ENCODE peak calls at places on chromosomes 11 and 22, in five cellular contexts. R, Q, B, G and M are unnamed samples. For H3K4me1, the result is how much of the 10 kb centered on the place peaks cover.

GRCh38 chr11:17353228-17354021 is 1.8 kb downstream of the NCR3LG1 start:
- DNase-seq in R (no peak), Q (peak), B (peak), G (peak), M (peak)

GRCh38 chr11:43830928-43831440 is 49.6 kb upstream of the ALKBH3 start:
- DNase-seq in R (no peak), Q (no peak), B (no peak), G (no peak), M (no peak)

GRCh38 chr11:100827934-100828661 is 141.0 kb downstream of the ARHGAP42 start:
- DNase-seq in R (no peak), Q (no peak), B (no peak), G (peak), M (no peak)

GRCh38 chr11:35282226-35282882 is 137.0 kb downstream of the SLC1A2 start:
- DNase-seq in R (no peak), Q (no peak), B (no peak), G (no peak), M (no peak)

GRCh38 chr11:119447664-119448242 is 24.8 kb upstream of the THY1 start:
- DNase-seq in R (no peak), Q (no peak), B (no peak), G (no peak), M (no peak)

GRCh38 chr11:96316869-96317268 is 26.1 kb downstream of the MAML2 start:
- DNase-seq in R (no peak), Q (no peak), B (no peak), G (no peak), M (no peak)

GRCh38 chr11:68012843-68013610 is 2.9 kb downstream of the ALDH3B1 start:
- DNase-seq in R (no peak), Q (peak), B (no peak), G (no peak), M (no peak)

GRCh38 chr22:39013923-39014722 is at the start of gene APOBEC3C:
- DNase-seq in R (peak), Q (no peak), B (peak), G (peak), M (peak)

GRCh38 chr22:30386960-30387848 is at the start of gene RNF215:
- DNase-seq in R (no peak), Q (peak), B (peak), G (peak), M (peak)

GRCh38 chr22:37887610-37888378 is 18.3 kb upstream of the MICALL1 start:
- DNase-seq in R (no peak), Q (no peak), B (peak), G (peak), M (peak)

GRCh38 chr11:14584595-14584994 is 59.0 kb upstream of the PDE3B start:
- DNase-seq in R (no peak), Q (no peak), B (no peak), G (peak), M (no peak)

GRCh38 chr22:39476664-39477063 is 19.9 kb downstream of the MGAT3 start:
- DNase-seq in R (no peak), Q (no peak), B (no peak), G (no peak), M (no peak)

GRCh38 chr22:20885017-20885556 is 26.3 kb downstream of the SNAP29 start:
- DNase-seq in R (no peak), Q (no peak), B (no peak), G (no peak), M (no peak)

GRCh38 chr22:44489817-44490216 is 8.2 kb downstream of the RTL6 start:
- DNase-seq in R (no peak), Q (no peak), B (no peak), G (no peak), M (no peak)

GRCh38 chr11:126100681-126101080 is 38.0 kb upstream of the CDON start:
- DNase-seq in R (no peak), Q (no peak), B (no peak), G (no peak), M (no peak)

DNA sequence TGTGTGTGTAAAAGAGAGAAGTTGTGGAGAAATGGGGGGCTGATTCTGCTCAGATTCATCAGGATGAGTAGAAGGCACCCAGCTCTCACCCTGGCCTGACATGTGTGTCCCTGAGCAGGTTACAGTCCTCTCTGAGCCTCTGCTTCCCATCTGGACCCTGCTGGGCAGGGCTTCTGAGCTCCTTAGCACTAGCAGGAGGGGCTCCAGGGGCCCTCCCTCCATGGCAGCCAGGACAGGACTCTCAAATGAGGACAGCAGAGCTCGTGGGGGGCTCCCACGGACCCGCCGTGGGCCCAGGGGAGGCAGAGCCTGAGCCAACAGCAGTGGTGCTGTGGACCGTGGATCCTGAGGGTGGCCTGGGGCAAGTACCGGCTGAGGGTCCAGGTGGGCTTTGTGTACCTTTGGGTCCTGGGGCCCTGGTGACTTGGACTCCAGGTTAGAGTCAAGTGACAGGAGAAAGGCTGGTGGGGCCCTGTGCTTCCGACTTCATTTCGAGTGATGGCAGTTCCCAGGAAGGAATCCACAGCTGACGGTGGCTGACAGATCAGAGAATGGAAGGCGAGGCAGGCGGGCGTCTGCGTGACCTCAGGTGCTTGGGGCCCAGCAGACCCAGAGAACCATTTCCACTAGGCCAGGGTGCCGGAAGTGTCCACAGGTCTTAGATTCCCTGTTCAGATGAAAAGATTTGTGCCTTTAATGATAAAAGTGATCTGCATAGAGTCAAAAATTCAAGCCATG is 21.9 kb downstream of the NEAT1 start:
- DNase-seq in R (no peak), Q (peak), B (peak), G (no peak), M (no peak)
- H3K4me1 ChIP-seq in R (under half), Q (under half), B (under half), G (under half), M (under half)

DNA sequence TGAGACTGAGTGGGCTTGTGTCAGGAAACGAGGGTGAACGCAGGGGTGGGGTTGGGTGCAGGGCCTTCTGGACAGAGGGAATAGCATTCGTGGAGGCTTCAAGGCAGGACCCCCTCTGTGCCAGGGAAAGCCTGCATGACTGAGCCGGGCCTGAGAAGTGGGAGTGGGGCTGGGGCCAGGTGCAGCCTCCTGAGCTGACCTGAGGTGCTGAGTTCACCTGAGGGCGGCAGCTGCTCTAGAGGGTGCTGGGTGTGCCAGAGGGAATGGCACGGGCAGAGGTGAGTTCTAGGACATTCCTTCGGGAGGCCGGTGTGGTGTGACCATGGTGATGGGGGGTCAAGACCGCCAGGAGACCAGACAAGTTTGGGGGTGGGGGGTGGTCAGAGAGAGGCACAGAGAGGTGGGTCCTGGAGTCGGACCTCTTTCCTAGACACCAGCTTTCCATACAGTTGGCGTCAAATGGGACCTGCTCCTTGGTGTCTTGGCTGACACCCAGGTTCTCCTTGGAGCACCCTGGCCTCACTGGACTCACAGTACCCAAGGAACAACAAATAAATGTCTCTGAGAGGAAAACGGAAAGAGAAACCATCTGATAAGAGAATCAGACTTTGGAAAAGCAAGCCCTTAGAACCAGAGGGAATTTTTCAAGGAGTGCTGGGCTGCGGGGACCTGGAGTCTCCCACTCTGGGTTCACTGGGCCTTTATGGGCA is 7.7 kb downstream of the MPPED1 start:
- DNase-seq in R (no peak), Q (no peak), B (no peak), G (no peak), M (no peak)
- H3K4me1 ChIP-seq in R (under half), Q (under half), B (under half), G (under half), M (under half)

DNA sequence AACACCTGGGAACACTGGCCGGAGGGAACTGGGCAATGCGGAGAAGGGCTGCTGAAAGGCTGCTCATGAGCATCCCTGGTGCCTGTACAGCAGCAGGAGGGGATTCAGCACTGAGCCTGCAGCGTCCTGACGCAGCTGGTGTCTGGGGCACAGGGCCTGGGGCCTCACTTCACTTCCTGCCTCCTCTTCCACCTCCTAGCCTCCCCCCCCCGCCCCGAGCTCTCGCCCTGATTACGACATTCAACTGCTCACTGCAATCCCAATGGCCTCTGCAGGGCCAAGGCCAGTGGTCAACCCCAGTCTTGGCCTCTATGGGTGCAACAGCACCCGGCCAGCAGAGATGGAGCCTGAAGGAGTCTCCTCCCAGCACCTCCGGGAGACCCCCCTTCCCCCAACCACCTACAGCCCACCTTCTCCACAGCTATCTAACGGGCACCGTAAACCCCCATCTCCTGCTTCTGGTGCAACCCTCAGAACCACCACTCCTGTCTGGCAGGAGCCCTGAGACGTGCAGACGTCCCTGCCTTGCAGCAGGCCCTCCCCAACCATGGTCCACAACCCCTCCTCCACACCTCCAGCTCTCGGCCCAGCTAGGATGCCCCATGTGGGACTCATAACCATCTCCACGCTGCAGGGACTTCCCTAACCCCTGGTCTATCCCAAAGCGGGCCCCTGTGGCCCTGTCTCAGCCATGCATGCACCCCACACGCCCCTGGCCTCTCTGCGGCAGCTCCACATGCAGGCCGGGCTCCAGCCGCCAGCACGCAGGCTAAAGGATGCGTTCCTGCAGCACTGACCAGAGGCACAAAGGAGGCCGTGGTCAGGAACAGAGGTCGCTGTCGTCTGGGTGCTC is 38.2 kb downstream of the BRD1 start:
- DNase-seq in R (no peak), Q (no peak), B (peak), G (no peak), M (no peak)
- H3K4me1 ChIP-seq in R (under half), Q (under half), B (under half), G (under half), M (under half)

DNA sequence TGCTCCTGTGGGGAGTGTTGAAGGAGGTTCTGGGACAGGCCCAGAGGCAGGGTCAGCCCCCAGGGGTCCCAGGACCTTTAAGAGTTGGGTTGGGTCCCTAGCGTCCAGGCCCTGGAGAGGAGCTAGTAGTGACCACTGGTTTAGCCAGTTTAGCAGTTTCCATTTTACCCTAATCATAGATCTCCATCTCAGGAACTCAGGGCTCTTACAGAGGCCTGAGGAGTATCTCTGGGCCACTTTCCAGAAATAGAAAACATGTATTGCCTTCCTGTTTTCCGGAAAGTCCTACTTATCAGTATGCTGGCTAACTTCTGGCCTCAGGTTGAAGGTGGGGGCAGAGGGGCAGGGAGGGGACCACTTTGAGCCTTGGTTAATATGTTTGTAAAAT is 13.5 kb downstream of the NCF4 start:
- DNase-seq in R (no peak), Q (no peak), B (no peak), G (no peak), M (no peak)
- H3K4me1 ChIP-seq in R (under half), Q (under half), B (under half), G (under half), M (under half)

DNA sequence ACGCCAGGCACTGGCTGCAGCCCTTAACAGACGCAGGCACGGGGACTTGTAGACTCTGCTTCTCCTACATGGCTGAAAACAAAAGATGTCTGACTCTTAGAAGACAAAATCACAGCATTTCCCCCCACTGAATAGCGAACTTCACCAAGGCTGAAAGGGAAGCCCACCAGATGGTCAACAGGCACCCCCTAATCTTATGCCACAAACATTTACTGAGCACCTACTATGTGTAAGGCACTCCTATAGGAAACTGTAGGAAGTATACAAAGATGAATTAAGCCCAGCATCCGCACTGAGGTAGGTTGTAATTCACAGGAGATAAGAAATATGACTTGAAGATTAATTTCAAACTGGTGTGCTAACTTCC is 38.3 kb downstream of the NUMA1 start:
- DNase-seq in R (no peak), Q (no peak), B (no peak), G (no peak), M (no peak)
- H3K4me1 ChIP-seq in R (under half), Q (under half), B (under half), G (under half), M (under half)

DNA sequence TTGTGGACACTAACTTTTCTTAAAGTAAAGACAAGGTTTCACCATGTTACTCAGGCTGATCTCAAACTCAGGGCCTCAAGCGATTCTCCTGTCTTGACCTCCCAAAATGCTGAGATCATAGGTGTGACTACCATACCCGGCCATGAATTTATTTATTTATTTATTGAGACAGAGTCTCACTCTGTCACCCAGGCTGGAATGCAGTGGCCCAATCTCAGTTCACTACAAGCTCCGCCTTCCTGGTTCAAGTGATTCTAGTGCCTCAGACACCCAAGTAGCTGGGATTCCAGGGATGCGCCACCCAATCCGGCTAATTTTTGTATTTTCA is 29.7 kb upstream of the PCF11 start:
- DNase-seq in R (no peak), Q (no peak), B (no peak), G (no peak), M (no peak)
- H3K4me1 ChIP-seq in R (under half), Q (under half), B (under half), G (under half), M (under half)

GRCh38 chr11:12184696-12185095 is 74.3 kb downstream of the MICAL2 start:
- DNase-seq in R (no peak), Q (no peak), B (no peak), G (no peak), M (no peak)

GRCh38 chr11:12185106-12185690 is 74.8 kb downstream of the MICAL2 start:
- DNase-seq in R (no peak), Q (no peak), B (no peak), G (no peak), M (no peak)

GRCh38 chr11:12182650-12183511 is 72.5 kb downstream of the MICAL2 start:
- DNase-seq in R (no peak), Q (no peak), B (peak), G (peak), M (peak)

GRCh38 chr11:12185914-12186313 is 75.5 kb downstream of the MICAL2 start:
- DNase-seq in R (no peak), Q (no peak), B (no peak), G (peak), M (no peak)

GRCh38 chr11:12183827-12184620 is 73.6 kb downstream of the MICAL2 start:
- DNase-seq in R (no peak), Q (no peak), B (no peak), G (no peak), M (no peak)
- H3K4me1 ChIP-seq in R (under half), Q (under half), B (under half), G (half or more), M (under half)

GRCh38 chr22:40507491-40507890 is 129.0 kb downstream of the MRTFA start:
- DNase-seq in R (no peak), Q (no peak), B (no peak), G (no peak), M (no peak)

GRCh38 chr22:40509401-40510134 is 127.0 kb downstream of the MRTFA start:
- DNase-seq in R (no peak), Q (no peak), B (peak), G (no peak), M (peak)

GRCh38 chr22:40502919-40503318 is 132.5 kb downstream of the SGSM3 start:
- DNase-seq in R (no peak), Q (no peak), B (no peak), G (no peak), M (no peak)

GRCh38 chr22:40504285-40505249 is 132.0 kb downstream of the MRTFA start:
- DNase-seq in R (no peak), Q (no peak), B (no peak), G (no peak), M (no peak)

GRCh38 chr22:40506762-40507161 is 129.8 kb downstream of the MRTFA start:
- DNase-seq in R (no peak), Q (no peak), B (no peak), G (no peak), M (no peak)
- H3K4me1 ChIP-seq in R (under half), Q (half or more), B (under half), G (under half), M (under half)

GRCh38 chr11:130516175-130516867 is 67.9 kb downstream of the ADAMTS15 start:
- DNase-seq in R (no peak), Q (no peak), B (no peak), G (no peak), M (no peak)

GRCh38 chr11:130520231-130520630 is 71.8 kb downstream of the ADAMTS15 start:
- DNase-seq in R (no peak), Q (peak), B (no peak), G (no peak), M (peak)

GRCh38 chr11:130516868-130517505 is 68.5 kb downstream of the ADAMTS15 start:
- DNase-seq in R (no peak), Q (no peak), B (no peak), G (no peak), M (no peak)

GRCh38 chr11:130519128-130519932 is 70.9 kb downstream of the ADAMTS15 start:
- DNase-seq in R (no peak), Q (no peak), B (no peak), G (no peak), M (no peak)

DNA sequence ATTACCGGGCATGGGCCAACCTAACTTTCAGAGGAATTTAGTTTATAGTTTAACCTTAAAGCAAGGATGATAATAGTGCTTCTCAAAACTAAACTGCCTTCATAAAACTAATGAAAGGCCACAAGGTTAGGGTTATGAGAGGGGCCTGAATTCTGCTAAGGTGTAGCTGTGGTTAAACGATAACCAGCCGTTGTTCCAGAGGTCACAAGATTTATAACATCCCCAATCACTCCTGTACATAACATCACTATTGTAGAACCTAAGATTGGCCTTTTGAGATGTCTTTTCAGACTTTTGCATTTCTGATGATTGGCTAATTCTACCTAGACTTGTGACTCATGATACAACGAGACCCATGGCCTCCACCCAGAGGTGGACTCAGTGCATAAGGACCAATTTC is 69.7 kb downstream of the ADAMTS15 start:
- DNase-seq in R (no peak), Q (no peak), B (no peak), G (no peak), M (no peak)
- H3K4me1 ChIP-seq in R (under half), Q (under half), B (under half), G (under half), M (under half)